ENCODE peak calls at places on chromosomes 11 and 22, in ten cellular contexts. Y, V, J, M, F, N, U, H, B and Q are unnamed samples.

GRCh38 chr11:66247295-66247694 is 21.1 kb upstream of the RAB1B start:
- DNase-seq in Y (no peak), V (no peak), J (no peak), M (no peak), F (no peak), N (no peak), U (no peak), H (no peak), B (no peak), Q (no peak)

GRCh38 chr22:38167988-38168407 is 13.6 kb downstream of the PLA2G6 start:
- DNase-seq in Y (peak; percentile 58), V (no peak), J (no peak), M (no peak), F (peak; percentile 64), N (no peak), U (peak; percentile 25), H (no peak), B (no peak), Q (no peak)

GRCh38 chr22:35887296-35887875 is 141.2 kb downstream of the RBFOX2 start:
- DNase-seq in Y (no peak), V (no peak), J (no peak), M (no peak), F (no peak), N (no peak), U (no peak), H (no peak), B (no peak), Q (no peak)

GRCh38 chr11:76806608-76807205 is 23.6 kb downstream of the TSKU start:
- DNase-seq in Y (no peak), V (no peak), J (peak; percentile 45), M (peak; percentile 46), F (no peak), N (no peak), U (no peak), H (no peak), B (no peak), Q (peak; percentile 19)

GRCh38 chr11:1341928-1342524 is 32.6 kb upstream of the TOLLIP start:
- DNase-seq in Y (peak; percentile 9), V (no peak), J (no peak), M (no peak), F (no peak), N (peak; percentile 17), U (peak; percentile 77), H (peak; percentile 9), B (no peak), Q (peak; percentile 68)

GRCh38 chr11:109644158-109644557 is 222.2 kb downstream of the C11orf87 start:
- DNase-seq in Y (no peak), V (peak; percentile 16), J (no peak), M (no peak), F (no peak), N (no peak), U (peak; percentile 43), H (no peak), B (no peak), Q (no peak)

GRCh38 chr11:120554771-120555432 is 43.4 kb downstream of the GRIK4 start:
- DNase-seq in Y (no peak), V (peak; percentile 45), J (no peak), M (no peak), F (no peak), N (no peak), U (peak; percentile 19), H (no peak), B (no peak), Q (no peak)

GRCh38 chr11:118643142-118643994 is 36.0 kb downstream of the PHLDB1 start:
- DNase-seq in Y (no peak), V (no peak), J (no peak), M (no peak), F (no peak), N (no peak), U (no peak), H (no peak), B (no peak), Q (no peak)

GRCh38 chr22:19764636-19765476 is 4.3 kb downstream of the TBX1 start:
- DNase-seq in Y (no peak), V (peak; percentile 41), J (no peak), M (no peak), F (no peak), N (no peak), U (no peak), H (no peak), B (no peak), Q (no peak)

GRCh38 chr11:70111269-70112016 is 33.3 kb downstream of the ANO1 start:
- DNase-seq in Y (no peak), V (peak; percentile 31), J (no peak), M (peak; percentile 65), F (no peak), N (no peak), U (peak; percentile 50), H (no peak), B (no peak), Q (no peak)

GRCh38 chr11:73538381-73538872 is 59.5 kb downstream of the FAM168A start:
- DNase-seq in Y (no peak), V (peak; percentile 48), J (no peak), M (no peak), F (no peak), N (no peak), U (peak; percentile 39), H (no peak), B (no peak), Q (no peak)

GRCh38 chr11:84899740-84900139 is 727.4 kb downstream of the DLG2 start:
- DNase-seq in Y (no peak), V (peak; percentile 66), J (no peak), M (no peak), F (no peak), N (no peak), U (no peak), H (no peak), B (no peak), Q (no peak)
- TF ChIP-seq CTCF in Y (no peak), V (peak; percentile 68), J (no peak), M (peak; percentile 27), F (no peak), N (no peak), U (peak; percentile 25), H (no peak), B (no peak), Q (no peak)

GRCh38 chr11:131739243-131739882 is 368.9 kb downstream of the NTM start:
- DNase-seq in Y (no peak), V (peak; percentile 40), J (no peak), M (no peak), F (no peak), N (no peak), U (no peak), H (no peak), B (no peak), Q (no peak)

GRCh38 chr11:131734871-131735270 is 364.5 kb downstream of the NTM start:
- DNase-seq in Y (no peak), V (no peak), J (no peak), M (no peak), F (no peak), N (no peak), U (no peak), H (no peak), B (no peak), Q (no peak)

GRCh38 chr11:131737357-131737756 is 366.9 kb downstream of the NTM start:
- DNase-seq in Y (no peak), V (no peak), J (no peak), M (no peak), F (no peak), N (no peak), U (peak; percentile 32), H (no peak), B (no peak), Q (no peak)
- TF ChIP-seq CTCF in Y (no peak), V (no peak), J (no peak), M (no peak), F (no peak), N (no peak), U (no peak), H (no peak), B (no peak), Q (no peak)

DNA sequence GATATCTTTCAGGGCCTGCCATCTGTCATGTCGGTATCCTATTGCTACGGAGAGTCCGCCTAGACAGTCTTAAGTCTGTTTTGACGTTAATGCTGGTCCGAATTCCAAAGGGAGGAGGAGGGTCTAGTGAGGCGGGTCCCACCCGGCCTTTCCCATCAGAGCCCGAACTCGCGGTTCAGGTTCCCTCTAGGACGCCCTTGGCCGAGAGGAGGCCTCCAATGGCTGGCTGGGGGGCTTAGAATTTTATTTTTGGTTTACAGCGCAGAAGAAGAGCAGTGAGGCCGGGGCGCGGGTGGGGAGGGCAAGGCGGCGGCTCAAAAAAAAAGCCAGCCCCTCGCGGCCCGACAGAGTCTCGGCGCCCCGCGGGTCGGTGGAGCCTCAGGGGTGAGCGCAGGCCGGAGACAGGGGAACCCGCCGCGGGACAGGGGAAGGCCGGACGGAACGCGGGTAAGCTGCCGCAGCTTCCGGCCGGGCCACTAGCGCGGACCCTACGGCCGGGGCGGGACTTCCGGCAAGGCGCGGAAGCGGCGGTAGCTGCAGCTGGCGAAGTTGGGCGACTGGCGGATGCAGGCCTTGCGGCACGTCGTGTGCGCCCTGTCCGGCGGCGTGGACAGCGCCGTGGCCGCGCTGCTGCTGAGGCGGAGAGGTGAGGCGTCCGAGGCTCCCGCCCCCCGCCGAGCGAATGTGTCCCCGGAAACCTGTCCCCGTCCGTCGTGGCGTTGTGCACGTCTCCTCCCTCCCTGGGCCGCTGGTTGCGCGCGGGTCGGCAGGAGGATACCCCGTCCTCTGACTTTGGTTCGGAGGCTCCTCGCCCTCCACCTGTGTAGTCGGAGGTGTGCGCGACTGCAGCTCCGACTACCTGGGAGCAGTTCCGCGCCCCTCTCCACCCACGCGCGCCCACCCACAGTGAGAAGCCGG is at the start of gene TRMU:
- DNase-seq in Y (peak; percentile 81), V (peak; percentile 95), J (no peak), M (peak; percentile 76), F (peak; percentile 89), N (peak; percentile 85), U (peak; percentile 91), H (peak; percentile 80), B (peak; percentile 93), Q (peak; percentile 94)
- TF ChIP-seq CTCF in Y (no peak), V (no peak), J (no peak), M (no peak), F (no peak), N (no peak), U (no peak), H (no peak), B (no peak), Q (no peak)

GRCh38 chr11:8689726-8690255 is 7.2 kb downstream of the RPL27A start:
- DNase-seq in Y (no peak), V (no peak), J (no peak), M (no peak), F (no peak), N (no peak), U (no peak), H (no peak), B (no peak), Q (no peak)

GRCh38 chr11:8686325-8686724 is 3.7 kb downstream of the RPL27A start:
- DNase-seq in Y (no peak), V (no peak), J (no peak), M (peak; percentile 54), F (no peak), N (no peak), U (no peak), H (no peak), B (no peak), Q (no peak)

GRCh38 chr11:8685820-8686219 is 3.2 kb downstream of the RPL27A start:
- DNase-seq in Y (no peak), V (no peak), J (no peak), M (no peak), F (no peak), N (no peak), U (no peak), H (no peak), B (no peak), Q (no peak)

GRCh38 chr11:8690374-8691342 is 8.1 kb downstream of the RPL27A start:
- DNase-seq in Y (no peak), V (no peak), J (no peak), M (no peak), F (no peak), N (no peak), U (no peak), H (no peak), B (no peak), Q (no peak)

GRCh38 chr11:8688414-8689362 is 6.1 kb downstream of the RPL27A start:
- DNase-seq in Y (peak; percentile 95), V (peak; percentile 97), J (peak; percentile 97), M (peak; percentile 94), F (peak; percentile 97), N (peak; percentile 96), U (peak; percentile 97), H (peak; percentile 94), B (peak; percentile 95), Q (peak; percentile 96)
- TF ChIP-seq CTCF in Y (no peak), V (peak; percentile 32), J (peak; percentile 37), M (peak; percentile 63), F (peak; percentile 21), N (peak; percentile 23), U (peak; percentile 15), H (no peak), B (no peak), Q (peak; percentile 24)